ENCODE peak calls at places on chromosome 21, in six cellular contexts. One of them, this sample, is unnamed.

GRCh38 chr21:28078126-28078525 is 914.6 kb downstream of the LTN1 start:
- DNase-seq in K562: no peak
- DNase-seq in H1: no peak
- DNase-seq in GM12878: no peak
- DNase-seq in HCT116: no peak
- DNase-seq in HepG2: no peak
- DNase-seq in this sample: no peak

GRCh38 chr21:32448803-32449594 is 36.5 kb downstream of the EVA1C start:
- DNase-seq in K562: no peak
- DNase-seq in H1: no peak
- DNase-seq in GM12878: no peak
- DNase-seq in HCT116: no peak
- DNase-seq in HepG2: no peak
- DNase-seq in this sample: no peak

GRCh38 chr21:43608225-43608624 is 51.1 kb downstream of the HSF2BP start:
- DNase-seq in K562: no peak
- DNase-seq in H1: no peak
- DNase-seq in GM12878: no peak
- DNase-seq in HCT116: no peak
- DNase-seq in HepG2: no peak
- DNase-seq in this sample: no peak

GRCh38 chr21:33039542-33039941 is 13.8 kb downstream of the OLIG2 start:
- DNase-seq in K562: no peak
- DNase-seq in H1: no peak
- DNase-seq in GM12878: no peak
- DNase-seq in HCT116: no peak
- DNase-seq in HepG2: no peak
- DNase-seq in this sample: no peak

GRCh38 chr21:16674949-16675348 is 837.9 kb upstream of the CXADR start:
- DNase-seq in K562: no peak
- DNase-seq in H1: no peak
- DNase-seq in GM12878: no peak
- DNase-seq in HCT116: no peak
- DNase-seq in HepG2: no peak
- DNase-seq in this sample: no peak

GRCh38 chr21:38352536-38353219 is 95.9 kb downstream of the KCNJ15 start:
- DNase-seq in K562: peak
- DNase-seq in H1: no peak
- DNase-seq in GM12878: no peak
- DNase-seq in HCT116: peak
- DNase-seq in HepG2: peak
- DNase-seq in this sample: peak

GRCh38 chr21:17688912-17689874 is 76.5 kb upstream of the BTG3 start:
- DNase-seq in K562: peak
- DNase-seq in H1: no peak
- DNase-seq in GM12878: no peak
- DNase-seq in HCT116: peak
- DNase-seq in HepG2: peak
- DNase-seq in this sample: no peak

GRCh38 chr21:32099812-32100416 is 178.9 kb downstream of the MIS18A start:
- DNase-seq in K562: no peak
- DNase-seq in H1: no peak
- DNase-seq in GM12878: no peak
- DNase-seq in HCT116: peak
- DNase-seq in HepG2: no peak
- DNase-seq in this sample: no peak

GRCh38 chr21:32457360-32457840 is 44.9 kb downstream of the EVA1C start:
- DNase-seq in K562: peak
- DNase-seq in H1: no peak
- DNase-seq in GM12878: no peak
- DNase-seq in HCT116: peak
- DNase-seq in HepG2: peak
- DNase-seq in this sample: peak

GRCh38 chr21:41562101-41563000 is 54.4 kb upstream of the TMPRSS2 start:
- DNase-seq in K562: no peak
- DNase-seq in H1: no peak
- DNase-seq in GM12878: no peak
- DNase-seq in HCT116: no peak
- DNase-seq in HepG2: no peak
- DNase-seq in this sample: no peak

GRCh38 chr21:40964691-40965090 is 117.7 kb upstream of the DSCAM start:
- DNase-seq in K562: no peak
- DNase-seq in H1: no peak
- DNase-seq in GM12878: no peak
- DNase-seq in HCT116: no peak
- DNase-seq in HepG2: no peak
- DNase-seq in this sample: no peak

GRCh38 chr21:31656199-31657095 is 3.0 kb upstream of the SOD1 start:
- DNase-seq in K562: no peak
- DNase-seq in H1: no peak
- DNase-seq in GM12878: no peak
- DNase-seq in HCT116: no peak
- DNase-seq in HepG2: no peak
- DNase-seq in this sample: no peak

GRCh38 chr21:43692949-43693348 is 26.0 kb upstream of the PDXK start:
- DNase-seq in K562: no peak
- DNase-seq in H1: no peak
- DNase-seq in GM12878: no peak
- DNase-seq in HCT116: no peak
- DNase-seq in HepG2: no peak
- DNase-seq in this sample: no peak

GRCh38 chr21:42012763-42013329 is 2.7 kb upstream of the ZBTB21 start:
- DNase-seq in K562: no peak
- DNase-seq in H1: no peak
- DNase-seq in GM12878: no peak
- DNase-seq in HCT116: no peak
- DNase-seq in HepG2: no peak
- DNase-seq in this sample: no peak

GRCh38 chr21:42381347-42381984 is 14.4 kb downstream of the TMPRSS3 start:
- DNase-seq in K562: no peak
- DNase-seq in H1: no peak
- DNase-seq in GM12878: no peak
- DNase-seq in HCT116: peak
- DNase-seq in HepG2: peak
- DNase-seq in this sample: peak

GRCh38 chr21:25375675-25376074 is 231.6 kb downstream of the MRPL39 start:
- DNase-seq in K562: no peak
- DNase-seq in H1: no peak
- DNase-seq in GM12878: no peak
- DNase-seq in HCT116: no peak
- DNase-seq in HepG2: no peak
- DNase-seq in this sample: peak

DNA sequence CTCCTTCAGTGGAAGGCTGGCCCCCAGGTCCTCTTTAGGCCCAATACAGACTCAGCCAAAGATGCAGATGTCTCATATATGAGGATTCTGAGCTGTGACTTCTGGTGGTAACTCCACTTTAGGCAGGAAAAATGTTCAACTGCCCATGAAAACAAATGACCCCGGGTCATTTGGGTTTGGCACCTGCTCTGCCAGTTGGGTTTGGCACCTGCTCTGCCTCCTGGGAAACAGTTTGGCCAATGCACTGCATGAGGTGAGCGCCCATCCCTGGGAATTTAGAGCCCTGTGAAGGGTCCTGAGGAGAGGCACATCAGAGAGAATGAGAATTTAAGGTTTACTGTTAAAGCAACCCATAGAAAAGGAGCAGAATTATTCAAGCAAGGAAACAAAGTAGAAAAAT is 45.3 kb downstream of the B3GALT5 start:
- DNase-seq in K562: no peak
- DNase-seq in H1: no peak
- DNase-seq in GM12878: no peak
- DNase-seq in HCT116: no peak
- DNase-seq in HepG2: no peak
- DNase-seq in this sample: no peak
- TF ChIP-seq MAX in K562: no peak
- TF ChIP-seq MAX in H1: no peak
- TF ChIP-seq MAX in GM12878: no peak
- TF ChIP-seq MAX in HCT116: no peak
- TF ChIP-seq MAX in HepG2: no peak
- TF ChIP-seq MAX in this sample: no peak

GRCh38 chr21:26593800-26594199 is 20.7 kb upstream of the CYYR1 start:
- DNase-seq in K562: no peak
- DNase-seq in H1: no peak
- DNase-seq in GM12878: no peak
- DNase-seq in HCT116: no peak
- DNase-seq in HepG2: no peak
- DNase-seq in this sample: no peak

GRCh38 chr21:26595971-26596370 is 22.9 kb upstream of the CYYR1 start:
- DNase-seq in K562: no peak
- DNase-seq in H1: no peak
- DNase-seq in GM12878: no peak
- DNase-seq in HCT116: no peak
- DNase-seq in HepG2: no peak
- DNase-seq in this sample: no peak

GRCh38 chr21:26597023-26597422 is 23.9 kb upstream of the CYYR1 start:
- DNase-seq in K562: no peak
- DNase-seq in H1: no peak
- DNase-seq in GM12878: no peak
- DNase-seq in HCT116: no peak
- DNase-seq in HepG2: no peak
- DNase-seq in this sample: no peak

DNA sequence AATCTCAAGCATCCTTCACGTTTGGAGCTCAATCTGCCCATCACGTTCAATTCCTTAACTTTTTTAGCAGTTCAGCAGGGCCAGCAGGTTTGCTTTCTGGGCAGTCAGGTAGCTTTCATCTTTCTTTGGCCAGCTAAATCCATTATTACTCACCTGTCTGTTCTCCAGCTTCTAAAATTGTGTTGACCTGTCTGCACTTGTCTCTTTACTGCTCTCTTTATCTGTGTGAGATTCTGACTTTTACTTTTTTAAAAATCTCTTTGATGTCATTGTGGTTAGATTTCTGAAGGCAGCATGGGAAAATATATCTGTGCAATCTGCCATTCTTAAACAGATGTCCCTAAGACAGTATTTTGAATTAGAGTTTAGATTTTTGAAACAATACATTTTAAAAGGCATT is 24.9 kb upstream of the CYYR1 start:
- DNase-seq in K562: no peak
- DNase-seq in H1: no peak
- DNase-seq in GM12878: no peak
- DNase-seq in HCT116: no peak
- DNase-seq in HepG2: no peak
- DNase-seq in this sample: no peak
- TF ChIP-seq EZH2 in K562: no peak
- TF ChIP-seq EZH2 in H1: no peak
- TF ChIP-seq EZH2 in GM12878: no peak
- TF ChIP-seq EZH2 in HCT116: no peak
- TF ChIP-seq EZH2 in HepG2: no peak
- TF ChIP-seq EZH2 in this sample: no peak

GRCh38 chr21:44793269-44794030 is 8.2 kb downstream of the UBE2G2 start:
- DNase-seq in K562: peak
- DNase-seq in H1: no peak
- DNase-seq in GM12878: no peak
- DNase-seq in HCT116: peak
- DNase-seq in HepG2: peak
- DNase-seq in this sample: peak
- TF ChIP-seq POLR2AphosphoS5 in K562: no peak
- TF ChIP-seq POLR2AphosphoS5 in H1: no peak
- TF ChIP-seq POLR2AphosphoS5 in GM12878: no peak
- TF ChIP-seq POLR2AphosphoS5 in HCT116: no peak
- TF ChIP-seq POLR2AphosphoS5 in HepG2: no peak
- TF ChIP-seq POLR2AphosphoS5 in this sample: peak

GRCh38 chr21:35782667-35783066 is 277.7 kb downstream of the SETD4 start:
- DNase-seq in K562: no peak
- DNase-seq in H1: no peak
- DNase-seq in GM12878: no peak
- DNase-seq in HCT116: no peak
- DNase-seq in HepG2: no peak
- DNase-seq in this sample: no peak
- TF ChIP-seq MAX in K562: no peak
- TF ChIP-seq MAX in H1: no peak
- TF ChIP-seq MAX in GM12878: no peak
- TF ChIP-seq MAX in HCT116: no peak
- TF ChIP-seq MAX in HepG2: no peak
- TF ChIP-seq MAX in this sample: no peak

GRCh38 chr21:46096997-46097825 is 701 bp upstream of the COL6A2 start:
- DNase-seq in K562: no peak
- DNase-seq in H1: no peak
- DNase-seq in GM12878: no peak
- DNase-seq in HCT116: no peak
- DNase-seq in HepG2: no peak
- DNase-seq in this sample: no peak

GRCh38 chr21:46099476-46099875 is 1.6 kb downstream of the COL6A2 start:
- DNase-seq in K562: peak
- DNase-seq in H1: no peak
- DNase-seq in GM12878: no peak
- DNase-seq in HCT116: no peak
- DNase-seq in HepG2: peak
- DNase-seq in this sample: no peak

GRCh38 chr21:46100020-46100419 is 2.1 kb downstream of the COL6A2 start:
- DNase-seq in K562: no peak
- DNase-seq in H1: no peak
- DNase-seq in GM12878: no peak
- DNase-seq in HCT116: no peak
- DNase-seq in HepG2: no peak
- DNase-seq in this sample: no peak

GRCh38 chr21:46097826-46098286 is at the start of gene COL6A2:
- DNase-seq in K562: peak
- DNase-seq in H1: peak
- DNase-seq in GM12878: no peak
- DNase-seq in HCT116: no peak
- DNase-seq in HepG2: no peak
- DNase-seq in this sample: no peak

GRCh38 chr21:46098303-46099141 is 610 bp downstream of the COL6A2 start:
- DNase-seq in K562: peak
- DNase-seq in H1: no peak
- DNase-seq in GM12878: no peak
- DNase-seq in HCT116: no peak
- DNase-seq in HepG2: no peak
- DNase-seq in this sample: no peak
- TF ChIP-seq EZH2 in K562: no peak
- TF ChIP-seq EZH2 in H1: no peak
- TF ChIP-seq EZH2 in GM12878: no peak
- TF ChIP-seq EZH2 in HCT116: no peak
- TF ChIP-seq EZH2 in HepG2: no peak
- TF ChIP-seq EZH2 in this sample: peak

This sample was measured in endothelial cell of umbilical vein.